ENCODE peak calls at places on chromosomes 7 and 10, in six cellular contexts. M is fibroblast of the aortic adventitia, I is heart left ventricle, Y is EL, B is left cardiac atrium, R is NCI-H1092. E is an unnamed sample.

GRCh38 chr7:55066938-55067337 is 48.1 kb downstream of the EGFR start:
- DNase-seq in B (no peak), Y (no peak), R (no peak), I (no peak), M (no peak), E (no peak)

GRCh38 chr10:70785190-70785589 is at the start of gene TBATA:
- DNase-seq in R (no peak), I (no peak), M (no peak), Y (no peak), B (no peak), E (peak)

GRCh38 chr7:23277359-23277989 is 21.7 kb upstream of the MALSU1 start:
- DNase-seq in B (no peak), R (peak), I (no peak), Y (peak), M (peak), E (peak)

GRCh38 chr7:100640438-100641410 is 628 bp downstream of the TFR2 start:
- DNase-seq in Y (no peak), M (no peak), B (no peak), R (no peak), I (no peak), E (no peak)

GRCh38 chr10:119706521-119707278 is 19.1 kb upstream of the INPP5F start:
- DNase-seq in Y (no peak), R (no peak), B (no peak), M (no peak), I (no peak), E (no peak)

GRCh38 chr10:103197177-103197576 is 4.1 kb upstream of the NT5C2 start:
- DNase-seq in R (no peak), B (peak), I (peak), Y (peak), M (peak), E (peak)

GRCh38 chr10:124217906-124218769 is 124.7 kb upstream of the CHST15 start:
- DNase-seq in R (no peak), I (no peak), Y (no peak), M (no peak), B (no peak), E (no peak)

GRCh38 chr7:84484502-84485079 is 290.0 kb upstream of the SEMA3A start:
- DNase-seq in Y (peak), R (no peak), I (no peak), M (no peak), B (no peak), E (peak)

GRCh38 chr10:91613411-91614253 is 19.2 kb downstream of the PPP1R3C start:
- DNase-seq in Y (peak), I (no peak), R (no peak), B (peak), M (peak), E (peak)

GRCh38 chr7:16652888-16653287 is 6.9 kb downstream of the BZW2 start:
- DNase-seq in I (no peak), B (no peak), M (no peak), R (no peak), Y (no peak), E (no peak)

GRCh38 chr10:71472466-71472865 is 75.7 kb downstream of the CDH23 start:
- DNase-seq in M (no peak), Y (no peak), B (no peak), I (no peak), R (no peak), E (no peak)

GRCh38 chr7:134724606-134725005 is 54.8 kb upstream of the CALD1 start:
- DNase-seq in Y (peak), B (no peak), I (no peak), R (no peak), M (peak), E (peak)

GRCh38 chr10:86872757-86873156 is 84.7 kb downstream of the MMRN2 start:
- DNase-seq in B (peak), Y (no peak), M (peak), R (no peak), I (no peak), E (no peak)

GRCh38 chr7:143452495-143452894 is 9.2 kb downstream of the TAS2R60 start:
- DNase-seq in B (no peak), M (peak), Y (no peak), I (no peak), R (no peak), E (no peak)

GRCh38 chr10:88243847-88244730 is 339.0 kb downstream of the RNLS start:
- DNase-seq in R (peak), M (peak), Y (peak), I (peak), B (peak), E (no peak)

GRCh38 chr7:3042861-3043489 is 692 bp downstream of the CARD11 start:
- DNase-seq in M (no peak), B (no peak), R (no peak), I (no peak), Y (no peak), E (no peak)

GRCh38 chr10:113285291-113285690 is 267.6 kb upstream of the HABP2 start:
- DNase-seq in M (no peak), B (no peak), R (no peak), I (no peak), Y (no peak), E (no peak)

GRCh38 chr10:118584181-118584954 is 11.1 kb downstream of the PRLHR start:
- DNase-seq in M (peak), R (no peak), Y (peak), B (no peak), I (no peak), E (peak)

GRCh38 chr7:131517218-131517923 is 39.1 kb downstream of the PODXL start:
- DNase-seq in Y (no peak), B (no peak), M (no peak), I (no peak), R (no peak), E (no peak)

GRCh38 chr7:51607447-51607846 is 290.8 kb upstream of the COBL start:
- DNase-seq in R (no peak), Y (no peak), I (no peak), M (no peak), B (no peak), E (no peak)

GRCh38 chr7:82616059-82616723 is 172.6 kb upstream of the CACNA2D1 start:
- DNase-seq in Y (no peak), B (no peak), M (no peak), R (no peak), I (no peak), E (peak)